ENCODE peak calls at places on chromosome 3, in ten cellular contexts. V is esophagus muscularis mucosa, N is right lobe of liver, P is thoracic aorta, S is colonic mucosa, R is mammary epithelial cell, F is GM23338, E is gastrocnemius medialis, Q is left ventricle myocardium inferior, X is pancreas. K is an unnamed sample.

GRCh38 chr3:16199769-16200168 is 25.3 kb downstream of the GALNT15 start:
- DNase-seq in V (no peak), R (no peak), Q (no peak), F (no peak), P (no peak), N (no peak), S (no peak), X (no peak), E (no peak), K (no peak)

GRCh38 chr3:167102071-167102470 is 278.0 kb downstream of the ZBBX start:
- DNase-seq in P (no peak), N (no peak), X (peak), F (peak), V (no peak), R (no peak), Q (no peak), S (no peak), E (no peak), K (no peak)

GRCh38 chr3:4373669-4374068 is 70.5 kb downstream of the SETMAR start:
- DNase-seq in P (no peak), N (no peak), X (no peak), S (no peak), E (no peak), F (no peak), V (no peak), R (no peak), Q (no peak), K (no peak)

GRCh38 chr3:51682079-51682478 is 11.0 kb downstream of the TEX264 start:
- DNase-seq in P (no peak), X (peak), F (peak), V (peak), N (peak), R (peak), Q (peak), E (peak), S (peak), K (peak)

GRCh38 chr3:145767909-145768308 is 393.1 kb downstream of the PLOD2 start:
- DNase-seq in N (no peak), S (no peak), F (peak), R (no peak), P (no peak), V (no peak), Q (no peak), E (no peak), X (no peak), K (no peak)

GRCh38 chr3:129182390-129183180 is 1.1 kb downstream of the CNBP start:
- DNase-seq in Q (no peak), S (no peak), V (no peak), P (no peak), E (no peak), R (peak), N (no peak), F (peak), X (no peak), K (peak)

GRCh38 chr3:170180107-170180951 is 1.2 kb downstream of the PHC3 start:
- DNase-seq in Q (no peak), P (no peak), V (no peak), R (peak), N (no peak), S (peak), X (no peak), E (no peak), F (no peak), K (no peak)

GRCh38 chr3:72960812-72961518 is 35.6 kb upstream of the PPP4R2 start:
- DNase-seq in S (peak), R (no peak), Q (peak), E (peak), V (no peak), F (no peak), X (no peak), N (peak), P (no peak), K (no peak)

GRCh38 chr3:105812194-105812586 is 56.6 kb downstream of the CBLB start:
- DNase-seq in Q (no peak), S (no peak), F (no peak), N (no peak), R (peak), P (no peak), X (no peak), E (no peak), V (no peak), K (no peak)

GRCh38 chr3:40780341-40780800 is 255.6 kb downstream of the ZNF621 start:
- DNase-seq in E (peak), P (peak), X (peak), F (peak), S (peak), Q (peak), N (no peak), R (peak), V (peak), K (no peak)
- H3K4me3 ChIP-seq in E (peak), P (peak), X (no peak), F (no peak), S (no peak), Q (peak), N (no peak), R (no peak), V (peak), K (no peak)

GRCh38 chr3:31610700-31611275 is 78.1 kb downstream of the STT3B start:
- DNase-seq in Q (no peak), X (no peak), R (peak), E (no peak), P (no peak), V (no peak), N (no peak), F (peak), S (peak), K (peak)
- TF ChIP-seq CTCF in Q (peak), X (no peak), R (peak), E (peak), P (peak), V (peak), N (peak), F (peak), S (peak), K (peak)

GRCh38 chr3:49119036-49119435 is 1.6 kb downstream of the USP19 start:
- DNase-seq in N (no peak), R (no peak), F (no peak), E (no peak), S (no peak), V (no peak), P (no peak), Q (no peak), X (no peak), K (no peak)
- H3K4me3 ChIP-seq in N (no peak), R (no peak), F (no peak), E (peak), S (no peak), V (no peak), P (peak), Q (peak), X (no peak), K (peak)

GRCh38 chr3:81003008-81003407 is 758.4 kb downstream of the GBE1 start:
- DNase-seq in X (no peak), E (no peak), V (no peak), R (no peak), P (no peak), Q (no peak), N (no peak), S (no peak), F (no peak), K (no peak)
- TF ChIP-seq CTCF in X (no peak), E (no peak), V (no peak), R (no peak), P (no peak), Q (no peak), N (no peak), S (no peak), F (no peak), K (no peak)